ENCODE peak calls at places on chromosome 7, in nine cellular contexts. W, S, X, E, Q, P, D, F and R are unnamed samples.
A peak's percentile ranks its signal among the peaks of the same experiment; 100 is the strongest.

GRCh38 chr7:111012152-111012551 is 78.8 kb upstream of the LRRN3 start:
- DNase-seq in W (no peak), S (no peak), X (no peak), E (no peak), Q (no peak), P (peak; percentile 39), D (no peak), F (no peak), R (no peak)

GRCh38 chr7:156560696-156561210 is 79.8 kb upstream of the RNF32 start:
- DNase-seq in W (no peak), S (no peak), X (no peak), E (no peak), Q (no peak), P (no peak), D (no peak), F (no peak), R (no peak)

GRCh38 chr7:35565927-35566326 is 129.0 kb downstream of the HERPUD2 start:
- DNase-seq in W (no peak), S (no peak), X (no peak), E (no peak), Q (no peak), P (peak; percentile 40), D (no peak), F (no peak), R (no peak)

GRCh38 chr7:2834748-2835441 is 9.2 kb downstream of the GNA12 start:
- DNase-seq in W (no peak), S (no peak), X (no peak), E (no peak), Q (no peak), P (no peak), D (no peak), F (no peak), R (no peak)

GRCh38 chr7:40162516-40162915 is 27.7 kb downstream of the SUGCT start:
- DNase-seq in W (no peak), S (no peak), X (no peak), E (no peak), Q (no peak), P (no peak), D (no peak), F (no peak), R (no peak)

GRCh38 chr7:121285066-121285667 is 43.6 kb upstream of the WNT16 start:
- DNase-seq in W (no peak), S (no peak), X (no peak), E (no peak), Q (no peak), P (no peak), D (no peak), F (no peak), R (no peak)

GRCh38 chr7:80974396-80975358 is 55.8 kb upstream of the SEMA3C start:
- DNase-seq in W (no peak), S (no peak), X (no peak), E (no peak), Q (peak; percentile 11), P (no peak), D (no peak), F (no peak), R (no peak)

GRCh38 chr7:137898839-137899681 is 52.3 kb upstream of the DGKI start:
- DNase-seq in W (peak; percentile 84), S (peak; percentile 82), X (peak; percentile 83), E (peak; percentile 55), Q (peak; percentile 85), P (peak; percentile 44), D (peak; percentile 81), F (peak; percentile 91), R (peak; percentile 90)

GRCh38 chr7:91067266-91067665 is 197.0 kb upstream of the FZD1 start:
- DNase-seq in W (no peak), S (no peak), X (no peak), E (no peak), Q (no peak), P (no peak), D (no peak), F (no peak), R (no peak)

GRCh38 chr7:36208406-36208805 is 55.4 kb downstream of the EEPD1 start:
- DNase-seq in W (no peak), S (no peak), X (no peak), E (no peak), Q (no peak), P (no peak), D (no peak), F (no peak), R (no peak)

GRCh38 chr7:129295015-129295423 is 70.2 kb downstream of the AHCYL2 start:
- DNase-seq in W (no peak), S (no peak), X (no peak), E (no peak), Q (no peak), P (peak; percentile 65), D (no peak), F (no peak), R (no peak)

GRCh38 chr7:22762866-22763265 is 35.9 kb downstream of the IL6 start:
- DNase-seq in W (no peak), S (no peak), X (no peak), E (no peak), Q (no peak), P (no peak), D (no peak), F (no peak), R (no peak)

GRCh38 chr7:88566174-88566729 is 193.2 kb upstream of the ZNF804B start:
- DNase-seq in W (no peak), S (no peak), X (no peak), E (no peak), Q (no peak), P (no peak), D (no peak), F (no peak), R (peak; percentile 8)

GRCh38 chr7:4119848-4120247 is 562.2 kb upstream of the FOXK1 start:
- DNase-seq in W (no peak), S (no peak), X (no peak), E (no peak), Q (no peak), P (no peak), D (no peak), F (no peak), R (no peak)

GRCh38 chr7:138472292-138473079 is 12.4 kb downstream of the TRIM24 start:
- DNase-seq in W (no peak), S (no peak), X (no peak), E (no peak), Q (no peak), P (no peak), D (no peak), F (no peak), R (no peak)

GRCh38 chr7:133950856-133951255 is 176.3 kb upstream of the LRGUK start:
- DNase-seq in W (no peak), S (no peak), X (no peak), E (no peak), Q (no peak), P (no peak), D (no peak), F (no peak), R (no peak)

GRCh38 chr7:51034531-51035264 is 252.0 kb upstream of the GRB10 start:
- DNase-seq in W (no peak), S (no peak), X (no peak), E (no peak), Q (no peak), P (peak; percentile 11), D (no peak), F (no peak), R (no peak)

GRCh38 chr7:33591481-33591880 is 313.9 kb upstream of the BMPER start:
- DNase-seq in W (no peak), S (no peak), X (no peak), E (no peak), Q (no peak), P (no peak), D (no peak), F (no peak), R (no peak)

GRCh38 chr7:87000344-87000743 is 59.1 kb downstream of the ELAPOR2 start:
- DNase-seq in W (no peak), S (no peak), X (no peak), E (no peak), Q (no peak), P (no peak), D (no peak), F (no peak), R (no peak)

GRCh38 chr7:29265208-29265923 is 70.8 kb downstream of the CHN2 start:
- DNase-seq in W (no peak), S (no peak), X (no peak), E (no peak), Q (no peak), P (peak; percentile 28), D (no peak), F (no peak), R (no peak)

GRCh38 chr7:155983176-155983815 is 171.0 kb upstream of the SHH start:
- DNase-seq in W (no peak), S (no peak), X (peak; percentile 14), E (no peak), Q (no peak), P (no peak), D (no peak), F (no peak), R (no peak)

GRCh38 chr7:38889872-38890432 is 19.0 kb downstream of the VPS41 start:
- DNase-seq in W (no peak), S (no peak), X (no peak), E (no peak), Q (no peak), P (no peak), D (no peak), F (no peak), R (no peak)
- TF ChIP-seq CTCF in W (peak; percentile 6), S (peak; percentile 23), X (no peak), E (peak; percentile 29), Q (no peak), P (peak; percentile 8), D (no peak), F (peak; percentile 25), R (no peak)

GRCh38 chr7:116899308-116899707 is 36.9 kb downstream of the CAPZA2 start:
- DNase-seq in W (no peak), S (no peak), X (no peak), E (no peak), Q (no peak), P (peak; percentile 35), D (no peak), F (no peak), R (no peak)
- H3K36me3 ChIP-seq in W (peaks cover 55% of the 10 kb centered on the region), S (peaks cover 35% of the 10 kb centered on the region), X (peaks cover 54% of the 10 kb centered on the region), E (peaks cover 6% of the 10 kb centered on the region), Q (no peaks in the 10 kb centered on the region), P (peaks cover 11% of the 10 kb centered on the region), D (no peaks in the 10 kb centered on the region), F (peaks cover 4% of the 10 kb centered on the region), R (peaks cover 19% of the 10 kb centered on the region)

GRCh38 chr7:71746004-71746403 is 614.1 kb downstream of the GALNT17 start:
- DNase-seq in W (no peak), S (no peak), X (no peak), E (no peak), Q (no peak), P (no peak), D (no peak), F (no peak), R (no peak)
- TF ChIP-seq CTCF in W (no peak), S (no peak), X (no peak), E (no peak), Q (no peak), P (no peak), D (no peak), F (no peak), R (no peak)

GRCh38 chr7:140025241-140025640 is 37.5 kb downstream of the PARP12 start:
- DNase-seq in W (no peak), S (no peak), X (no peak), E (no peak), Q (no peak), P (no peak), D (no peak), F (no peak), R (no peak)
- H3K36me3 ChIP-seq in W (no peaks in the 10 kb centered on the region), S (peaks cover 78% of the 10 kb centered on the region), X (peaks cover 82% of the 10 kb centered on the region), E (peaks cover 9% of the 10 kb centered on the region), Q (no peaks in the 10 kb centered on the region), P (no peaks in the 10 kb centered on the region), D (no peaks in the 10 kb centered on the region), F (no peaks in the 10 kb centered on the region), R (peaks cover 14% of the 10 kb centered on the region)